ENCODE peak calls at places on chromosomes 13 and 19, in five cellular contexts. One of them, this sample, is unnamed.

GRCh38 chr13:30431269-30431950 is 9.1 kb downstream of the UBE2L5 start:
- DNase-seq in cardiac muscle cell: no peak
- DNase-seq in AG04449: no peak
- DNase-seq in breast epithelium: no peak
- DNase-seq in choroid plexus epithelial cell: peak; percentile 33
- DNase-seq in this sample: no peak

GRCh38 chr13:46908511-46908910 is 11.7 kb upstream of the HTR2A start:
- DNase-seq in breast epithelium: peak; percentile 34
- DNase-seq in cardiac muscle cell: no peak
- DNase-seq in choroid plexus epithelial cell: peak; percentile 47
- DNase-seq in AG04449: peak; percentile 75
- DNase-seq in this sample: no peak

GRCh38 chr13:38180100-38180499 is 169.6 kb upstream of the UFM1 start:
- DNase-seq in choroid plexus epithelial cell: peak; percentile 50
- DNase-seq in cardiac muscle cell: no peak
- DNase-seq in AG04449: no peak
- DNase-seq in breast epithelium: no peak
- DNase-seq in this sample: no peak

GRCh38 chr13:67515895-67516294 is 285.8 kb upstream of the PCDH9 start:
- DNase-seq in choroid plexus epithelial cell: peak; percentile 82
- DNase-seq in cardiac muscle cell: no peak
- DNase-seq in AG04449: no peak
- DNase-seq in breast epithelium: no peak
- DNase-seq in this sample: no peak

GRCh38 chr13:40101708-40102359 is 446.4 kb downstream of the COG6 start:
- DNase-seq in AG04449: no peak
- DNase-seq in cardiac muscle cell: no peak
- DNase-seq in choroid plexus epithelial cell: no peak
- DNase-seq in breast epithelium: no peak
- DNase-seq in this sample: peak; percentile 42

GRCh38 chr19:39254539-39255345 is 6.1 kb upstream of the IFNL4 start:
- DNase-seq in choroid plexus epithelial cell: no peak
- DNase-seq in cardiac muscle cell: no peak
- DNase-seq in AG04449: no peak
- DNase-seq in breast epithelium: no peak
- DNase-seq in this sample: no peak

GRCh38 chr13:111510502-111511218 is 190.2 kb downstream of the TEX29 start:
- DNase-seq in choroid plexus epithelial cell: no peak
- DNase-seq in cardiac muscle cell: no peak
- DNase-seq in breast epithelium: no peak
- DNase-seq in AG04449: no peak
- DNase-seq in this sample: no peak

GRCh38 chr19:41746593-41747227 is 8.6 kb upstream of the CEACAM6 start:
- DNase-seq in choroid plexus epithelial cell: peak; percentile 72
- DNase-seq in cardiac muscle cell: no peak
- DNase-seq in AG04449: peak; percentile 3
- DNase-seq in breast epithelium: no peak
- DNase-seq in this sample: peak; percentile 74

GRCh38 chr13:93797463-93797862 is 570.9 kb downstream of the GPC6 start:
- DNase-seq in AG04449: no peak
- DNase-seq in choroid plexus epithelial cell: no peak
- DNase-seq in breast epithelium: no peak
- DNase-seq in cardiac muscle cell: no peak
- DNase-seq in this sample: no peak

GRCh38 chr19:21143846-21144245 is 2.0 kb downstream of the ZNF431 start:
- DNase-seq in breast epithelium: no peak
- DNase-seq in choroid plexus epithelial cell: no peak
- DNase-seq in cardiac muscle cell: no peak
- DNase-seq in AG04449: no peak
- DNase-seq in this sample: peak; percentile 28

GRCh38 chr19:47573076-47574026 is at the start of gene ZNF541:
- DNase-seq in AG04449: no peak
- DNase-seq in choroid plexus epithelial cell: peak; percentile 61
- DNase-seq in cardiac muscle cell: no peak
- DNase-seq in breast epithelium: peak; percentile 43
- DNase-seq in this sample: peak; percentile 79

GRCh38 chr19:17281391-17282304 is at the start of gene ANKLE1:
- DNase-seq in choroid plexus epithelial cell: no peak
- DNase-seq in breast epithelium: no peak
- DNase-seq in AG04449: no peak
- DNase-seq in cardiac muscle cell: peak; percentile 50
- DNase-seq in this sample: peak; percentile 69

GRCh38 chr19:48108997-48109782 is 1.4 kb downstream of the PLA2G4C start:
- DNase-seq in AG04449: no peak
- DNase-seq in choroid plexus epithelial cell: no peak
- DNase-seq in breast epithelium: no peak
- DNase-seq in cardiac muscle cell: no peak
- DNase-seq in this sample: no peak

GRCh38 chr19:11339254-11340098 is at the start of gene RAB3D:
- DNase-seq in breast epithelium: peak; percentile 83
- DNase-seq in AG04449: no peak
- DNase-seq in cardiac muscle cell: peak; percentile 97
- DNase-seq in choroid plexus epithelial cell: peak; percentile 89
- DNase-seq in this sample: peak; percentile 90

GRCh38 chr13:22061371-22061805 is 390.5 kb downstream of the FGF9 start:
- DNase-seq in choroid plexus epithelial cell: no peak
- DNase-seq in AG04449: no peak
- DNase-seq in cardiac muscle cell: no peak
- DNase-seq in breast epithelium: no peak
- DNase-seq in this sample: peak; percentile 76

GRCh38 chr19:8575467-8575997 is 1.7 kb downstream of the MYO1F start:
- DNase-seq in breast epithelium: no peak
- DNase-seq in AG04449: no peak
- DNase-seq in choroid plexus epithelial cell: peak; percentile 47
- DNase-seq in cardiac muscle cell: no peak
- DNase-seq in this sample: peak; percentile 66

GRCh38 chr19:29259153-29259552 is 46.2 kb upstream of the UQCRFS1 start:
- DNase-seq in breast epithelium: no peak
- DNase-seq in cardiac muscle cell: no peak
- DNase-seq in choroid plexus epithelial cell: peak; percentile 11
- DNase-seq in AG04449: no peak
- DNase-seq in this sample: no peak

GRCh38 chr13:98239156-98240076 is 62.3 kb upstream of the RNF113B start:
- DNase-seq in AG04449: no peak
- DNase-seq in breast epithelium: no peak
- DNase-seq in choroid plexus epithelial cell: no peak
- DNase-seq in cardiac muscle cell: no peak
- DNase-seq in this sample: no peak

GRCh38 chr19:53662209-53662608 is 30.4 kb downstream of the DPRX start:
- DNase-seq in cardiac muscle cell: no peak
- DNase-seq in choroid plexus epithelial cell: no peak
- DNase-seq in AG04449: no peak
- DNase-seq in breast epithelium: no peak
- DNase-seq in this sample: no peak

GRCh38 chr19:37931941-37932655 is 25.1 kb downstream of the SIPA1L3 start:
- DNase-seq in AG04449: no peak
- DNase-seq in cardiac muscle cell: peak; percentile 61
- DNase-seq in breast epithelium: peak; percentile 87
- DNase-seq in choroid plexus epithelial cell: peak; percentile 67
- DNase-seq in this sample: no peak

GRCh38 chr13:109192306-109192705 is 562.9 kb downstream of the MYO16 start:
- DNase-seq in breast epithelium: no peak
- DNase-seq in choroid plexus epithelial cell: no peak
- DNase-seq in cardiac muscle cell: no peak
- DNase-seq in AG04449: no peak
- DNase-seq in this sample: no peak

GRCh38 chr19:13024126-13024957 is 29.1 kb downstream of the NFIX start:
- DNase-seq in cardiac muscle cell: no peak
- DNase-seq in AG04449: no peak
- DNase-seq in breast epithelium: no peak
- DNase-seq in choroid plexus epithelial cell: peak; percentile 30
- DNase-seq in this sample: no peak

GRCh38 chr19:11383706-11384048 is 437 bp downstream of the EPOR start:
- DNase-seq in choroid plexus epithelial cell: no peak
- DNase-seq in cardiac muscle cell: peak; percentile 25
- DNase-seq in breast epithelium: no peak
- DNase-seq in AG04449: no peak
- DNase-seq in this sample: no peak

DNA sequence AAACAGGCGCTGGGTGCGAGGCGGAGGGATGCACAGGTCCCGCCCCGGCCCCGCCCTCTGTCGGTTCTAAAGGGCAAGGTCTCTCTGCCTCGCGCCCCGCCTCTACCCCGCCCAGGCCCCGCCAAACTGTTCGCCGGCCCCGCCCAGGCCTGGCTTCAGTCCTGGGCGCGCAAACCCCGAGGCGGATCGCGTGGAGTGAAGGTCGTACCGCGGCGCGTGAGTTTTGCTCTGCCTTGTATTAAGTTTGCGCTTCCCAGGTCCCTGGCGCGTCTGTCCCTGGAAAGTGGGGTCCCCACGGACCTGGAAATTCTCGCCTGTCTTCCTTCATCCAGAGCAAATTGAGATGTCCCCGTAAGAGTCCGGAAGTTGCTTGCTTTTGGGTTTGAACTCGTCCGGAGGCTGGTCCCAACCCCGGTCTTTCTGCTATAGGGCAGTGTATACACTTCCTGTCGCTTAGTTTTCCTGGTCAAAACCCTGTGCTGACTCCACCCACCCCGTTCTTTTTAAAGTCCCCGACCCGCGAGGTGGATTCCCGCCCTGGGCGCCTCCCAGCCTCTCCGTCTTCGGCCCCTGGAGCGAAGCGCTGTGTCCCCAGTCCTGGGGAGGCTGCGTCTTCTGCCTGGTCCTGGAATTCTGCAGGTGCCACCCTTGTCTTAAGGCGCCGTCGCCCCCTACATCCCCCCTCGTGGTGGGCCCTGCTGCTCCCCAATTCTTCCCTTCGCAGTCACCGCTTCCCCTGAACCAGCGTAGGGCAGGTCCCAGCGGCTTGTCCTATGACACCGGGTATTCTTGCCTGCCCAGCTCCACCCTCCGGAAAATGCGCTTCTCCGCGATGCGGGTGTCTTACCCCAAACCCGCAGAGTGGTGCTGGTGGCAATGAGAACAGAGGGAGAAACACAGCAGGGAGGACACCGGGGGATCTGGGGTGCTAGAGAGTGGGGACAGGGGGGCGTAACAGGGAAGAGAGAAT is 8.6 kb downstream of the ZNF808 start:
- DNase-seq in cardiac muscle cell: peak; percentile 93
- DNase-seq in breast epithelium: peak; percentile 78
- DNase-seq in AG04449: no peak
- DNase-seq in choroid plexus epithelial cell: peak; percentile 76
- DNase-seq in this sample: peak; percentile 97
- TF ChIP-seq CTCF in cardiac muscle cell: no peak
- TF ChIP-seq CTCF in breast epithelium: no peak
- TF ChIP-seq CTCF in AG04449: peak; percentile 6
- TF ChIP-seq CTCF in choroid plexus epithelial cell: peak; percentile 31
- TF ChIP-seq CTCF in this sample: no peak

GRCh38 chr13:24052547-24052981 is 108.0 kb upstream of the SPATA13 start:
- DNase-seq in choroid plexus epithelial cell: peak; percentile 38
- DNase-seq in cardiac muscle cell: no peak
- DNase-seq in AG04449: no peak
- DNase-seq in breast epithelium: no peak
- DNase-seq in this sample: no peak
- TF ChIP-seq CTCF in choroid plexus epithelial cell: no peak
- TF ChIP-seq CTCF in cardiac muscle cell: peak; percentile 17
- TF ChIP-seq CTCF in AG04449: peak; percentile 5
- TF ChIP-seq CTCF in breast epithelium: no peak
- TF ChIP-seq CTCF in this sample: no peak

GRCh38 chr13:113210834-113211233 is 1.4 kb downstream of the CUL4A start:
- DNase-seq in AG04449: no peak
- DNase-seq in cardiac muscle cell: no peak
- DNase-seq in breast epithelium: no peak
- DNase-seq in choroid plexus epithelial cell: no peak
- DNase-seq in this sample: no peak
- TF ChIP-seq CTCF in AG04449: no peak
- TF ChIP-seq CTCF in cardiac muscle cell: no peak
- TF ChIP-seq CTCF in breast epithelium: no peak
- TF ChIP-seq CTCF in choroid plexus epithelial cell: no peak
- TF ChIP-seq CTCF in this sample: no peak

GRCh38 chr19:619286-620002 is 13.9 kb downstream of the POLRMT start:
- DNase-seq in cardiac muscle cell: no peak
- DNase-seq in choroid plexus epithelial cell: no peak
- DNase-seq in breast epithelium: no peak
- DNase-seq in AG04449: no peak
- DNase-seq in this sample: no peak
- TF ChIP-seq CTCF in cardiac muscle cell: no peak
- TF ChIP-seq CTCF in choroid plexus epithelial cell: no peak
- TF ChIP-seq CTCF in breast epithelium: no peak
- TF ChIP-seq CTCF in AG04449: no peak
- TF ChIP-seq CTCF in this sample: no peak

DNA sequence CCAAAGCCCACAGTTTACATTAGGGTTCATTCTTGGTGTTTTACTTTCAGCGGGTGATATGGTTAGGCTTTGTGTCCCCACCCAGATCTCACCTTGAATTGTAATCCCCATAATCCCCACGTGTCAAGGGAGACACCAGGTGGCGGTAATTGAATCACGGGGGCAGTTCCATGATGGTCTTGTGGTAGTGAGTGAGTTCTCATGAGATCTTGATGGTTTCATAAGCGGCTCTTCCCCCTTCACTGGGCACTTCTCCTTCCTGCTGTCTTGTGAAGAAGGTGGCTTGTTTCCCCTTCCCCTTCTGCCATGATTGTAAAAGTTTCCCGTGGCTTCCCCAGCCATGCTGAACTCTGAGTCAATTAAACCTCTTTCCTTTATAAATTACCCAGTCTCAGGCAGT is 12.0 kb downstream of the FPR2 start:
- DNase-seq in cardiac muscle cell: no peak
- DNase-seq in breast epithelium: no peak
- DNase-seq in AG04449: no peak
- DNase-seq in choroid plexus epithelial cell: no peak
- DNase-seq in this sample: no peak
- TF ChIP-seq CTCF in cardiac muscle cell: no peak
- TF ChIP-seq CTCF in breast epithelium: no peak
- TF ChIP-seq CTCF in AG04449: no peak
- TF ChIP-seq CTCF in choroid plexus epithelial cell: no peak
- TF ChIP-seq CTCF in this sample: no peak

DNA sequence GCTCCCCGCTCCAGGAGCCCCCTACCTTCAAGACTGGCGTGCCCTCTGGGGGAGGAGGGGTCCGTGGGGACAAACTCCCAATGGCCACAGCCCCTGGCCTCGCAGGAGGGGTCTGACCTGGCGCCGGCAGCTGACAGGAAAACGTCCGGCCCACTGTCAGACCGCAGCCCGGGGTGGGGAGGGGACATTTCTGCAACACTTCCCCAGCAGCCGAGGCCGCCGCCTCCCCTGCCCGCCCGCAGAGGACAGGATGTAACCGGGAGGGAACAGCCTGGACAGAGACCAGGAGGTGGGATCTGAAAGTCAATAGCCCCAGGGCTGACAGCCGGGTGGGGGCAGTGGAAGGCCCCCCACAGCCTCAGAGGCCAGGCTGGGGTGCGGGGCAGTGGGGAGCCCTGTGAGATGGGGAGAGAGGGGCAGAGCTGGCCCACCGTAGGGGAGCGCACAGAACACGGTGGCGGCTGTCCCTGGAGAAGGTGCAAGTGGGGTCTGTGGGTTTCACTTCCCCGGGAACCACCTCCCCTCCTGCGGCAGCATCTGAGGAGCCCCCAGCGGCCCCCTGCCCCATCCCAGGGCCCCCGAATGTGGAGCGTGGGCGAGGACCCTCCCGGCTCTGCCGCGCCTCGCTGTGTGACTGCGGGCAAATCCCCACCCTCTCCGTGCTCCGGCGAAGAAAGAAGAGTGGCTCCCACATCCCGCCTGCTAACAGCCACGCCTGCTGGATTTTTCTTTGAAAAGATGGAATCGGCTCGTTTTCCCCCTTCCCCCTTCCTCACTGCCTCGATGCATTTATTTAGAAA is at the start of gene PEAK3:
- DNase-seq in cardiac muscle cell: peak; percentile 61
- DNase-seq in choroid plexus epithelial cell: peak; percentile 53
- DNase-seq in breast epithelium: no peak
- DNase-seq in AG04449: no peak
- DNase-seq in this sample: peak; percentile 62
- TF ChIP-seq CTCF in cardiac muscle cell: no peak
- TF ChIP-seq CTCF in choroid plexus epithelial cell: no peak
- TF ChIP-seq CTCF in breast epithelium: no peak
- TF ChIP-seq CTCF in AG04449: no peak
- TF ChIP-seq CTCF in this sample: no peak

This sample was measured in activated CD8-positive, alpha-beta T cell treated with anti-CD3 and anti-CD28 coated beads for 36 hours.